ENCODE peak calls at places on chromosome 20, in six cellular contexts. F is HFFc6, E is WTC11, L is tibial artery, T is HEK293T, U is NCI-H146. Y is an unnamed sample.

GRCh38 chr20:53786071-53786444 is 192.4 kb upstream of the ZNF217 start:
- DNase-seq in F (no peak), E (no peak), U (no peak), T (no peak), L (no peak), Y (peak)

GRCh38 chr20:47691632-47692031 is 93.6 kb downstream of the SULF2 start:
- DNase-seq in U (no peak), L (no peak), T (no peak), F (peak), E (no peak), Y (no peak)

GRCh38 chr20:3074812-3075211 is 3.4 kb downstream of the OXT start:
- DNase-seq in L (no peak), E (no peak), U (no peak), F (no peak), T (no peak), Y (no peak)

GRCh38 chr20:63023071-63023835 is 16.5 kb upstream of the BHLHE23 start:
- DNase-seq in F (no peak), E (peak), T (no peak), L (peak), U (no peak), Y (no peak)

GRCh38 chr20:46484954-46485353 is 28.4 kb downstream of the ZNF334 start:
- DNase-seq in F (no peak), L (no peak), T (no peak), U (no peak), E (no peak), Y (no peak)

GRCh38 chr20:3068986-3069900 is 2.2 kb upstream of the OXT start:
- DNase-seq in U (peak), L (no peak), E (no peak), F (peak), T (no peak), Y (no peak)

GRCh38 chr20:16922834-16923233 is 174.7 kb downstream of the OTOR start:
- DNase-seq in U (no peak), T (no peak), F (peak), L (no peak), E (no peak), Y (no peak)

GRCh38 chr20:47789081-47789998 is 4.1 kb upstream of the SULF2 start:
- DNase-seq in F (no peak), U (no peak), E (no peak), L (no peak), T (no peak), Y (peak)

GRCh38 chr20:6501061-6501460 is 266.4 kb upstream of the BMP2 start:
- DNase-seq in L (no peak), E (no peak), U (no peak), T (no peak), F (no peak), Y (no peak)

GRCh38 chr20:49400410-49400809 is 82.1 kb downstream of the KCNB1 start:
- DNase-seq in F (no peak), U (no peak), L (peak), E (no peak), T (no peak), Y (no peak)

GRCh38 chr20:46600286-46600752 is 49.9 kb upstream of the OCSTAMP start:
- DNase-seq in U (no peak), F (no peak), E (no peak), L (no peak), T (no peak), Y (no peak)